ENCODE peak calls at places on chromosomes 7 and 10, in seven cellular contexts. Z, R, W, I, O, X and U are unnamed samples.
A peak's percentile ranks its signal among the peaks of the same experiment; 100 is the strongest.

GRCh38 chr7:122752583-122752982 is 49.9 kb upstream of the RNF148 start:
- DNase-seq in R (no peak), X (no peak), Z (no peak), O (no peak), W (no peak), I (no peak), U (no peak)

GRCh38 chr10:93512565-93512964 is 16.2 kb downstream of the CEP55 start:
- DNase-seq in O (peak; percentile 38), I (no peak), W (no peak), X (no peak), R (peak; percentile 72), Z (no peak), U (no peak)

GRCh38 chr7:13839063-13839462 is 150.4 kb downstream of the ETV1 start:
- DNase-seq in R (no peak), W (no peak), X (no peak), I (no peak), O (no peak), Z (no peak), U (no peak)

GRCh38 chr10:47409171-47409865 is 25.2 kb upstream of the ZNF488 start:
- DNase-seq in W (no peak), R (no peak), X (no peak), I (no peak), O (no peak), Z (no peak), U (no peak)

GRCh38 chr10:63697956-63698814 is 177.0 kb downstream of the REEP3 start:
- DNase-seq in I (no peak), Z (no peak), O (no peak), W (no peak), R (no peak), X (no peak), U (no peak)

GRCh38 chr7:82417898-82418297 is 25.7 kb downstream of the CACNA2D1 start:
- DNase-seq in X (no peak), O (no peak), W (no peak), R (no peak), Z (no peak), I (no peak), U (no peak)

GRCh38 chr10:133089461-133089800 is 1.7 kb downstream of the ADGRA1 start:
- DNase-seq in O (no peak), W (no peak), R (no peak), I (no peak), X (no peak), Z (no peak), U (no peak)

GRCh38 chr10:2782265-2782664 is 285.1 kb upstream of the PFKP start:
- DNase-seq in X (no peak), Z (no peak), R (no peak), O (no peak), I (no peak), W (no peak), U (no peak)

GRCh38 chr10:97226398-97226797 is 40.6 kb upstream of the SLIT1 start:
- DNase-seq in W (no peak), I (no peak), Z (no peak), O (no peak), X (no peak), R (no peak), U (no peak)

GRCh38 chr7:158369290-158369689 is 218.3 kb downstream of the PTPRN2 start:
- DNase-seq in O (no peak), W (no peak), R (no peak), Z (no peak), I (peak; percentile 4), X (no peak), U (no peak)

GRCh38 chr10:4061441-4061951 is 276.5 kb upstream of the KLF6 start:
- DNase-seq in R (peak; percentile 14), O (no peak), W (no peak), I (no peak), Z (peak; percentile 59), X (no peak), U (no peak)

GRCh38 chr10:115826391-115826790 is 446.6 kb downstream of the GFRA1 start:
- DNase-seq in W (no peak), X (no peak), O (no peak), R (peak; percentile 61), Z (no peak), I (no peak), U (no peak)

GRCh38 chr7:143205560-143206293 is 16.1 kb upstream of the TAS2R40 start:
- DNase-seq in W (peak; percentile 40), X (peak; percentile 14), Z (no peak), O (no peak), R (peak; percentile 9), I (peak; percentile 65), U (no peak)

GRCh38 chr10:96720422-96721206 is at the start of gene PIK3AP1:
- DNase-seq in Z (peak; percentile 54), I (peak; percentile 76), O (no peak), W (peak; percentile 52), X (peak; percentile 67), R (no peak), U (peak; percentile 22)

GRCh38 chr7:131471605-131472004 is 84.8 kb downstream of the PODXL start:
- DNase-seq in O (no peak), R (no peak), X (no peak), Z (no peak), I (no peak), W (no peak), U (no peak)

GRCh38 chr7:106652092-106652491 is 8.9 kb downstream of the CCDC71L start:
- DNase-seq in R (no peak), Z (no peak), X (no peak), I (no peak), O (no peak), W (no peak), U (no peak)

GRCh38 chr10:43574906-43575305 is 490 bp upstream of the ZNF239 start:
- DNase-seq in X (no peak), O (no peak), R (no peak), Z (no peak), I (no peak), W (no peak), U (no peak)

GRCh38 chr10:122617476-122618270 is 57.1 kb downstream of the DMBT1 start:
- DNase-seq in O (no peak), W (no peak), X (no peak), R (no peak), Z (no peak), I (no peak), U (no peak)

GRCh38 chr7:151010307-151011096 is 13.8 kb downstream of the ATG9B start:
- DNase-seq in Z (no peak), I (no peak), W (no peak), R (peak; percentile 32), X (no peak), O (no peak), U (no peak)

GRCh38 chr7:124566576-124566975 is 199.0 kb downstream of the GPR37 start:
- DNase-seq in X (peak; percentile 19), I (no peak), R (peak; percentile 43), Z (no peak), W (no peak), O (no peak), U (no peak)

GRCh38 chr7:96481831-96482230 is 159.9 kb upstream of the SLC25A13 start:
- DNase-seq in R (no peak), W (no peak), Z (no peak), I (no peak), X (no peak), O (no peak), U (no peak)

GRCh38 chr7:151046603-151047573 is 1.4 kb upstream of the ASIC3 start:
- DNase-seq in R (peak; percentile 74), O (no peak), W (peak; percentile 35), X (no peak), Z (peak; percentile 45), I (no peak), U (no peak)

GRCh38 chr10:50619171-50619570 is 4.6 kb downstream of the SGMS1 start:
- DNase-seq in W (no peak), Z (no peak), R (no peak), X (no peak), I (no peak), O (no peak), U (no peak)

GRCh38 chr7:87147500-87147899 is 4.8 kb upstream of the DMTF1 start:
- DNase-seq in O (no peak), Z (no peak), I (no peak), X (no peak), W (no peak), R (no peak), U (no peak)

GRCh38 chr10:124547651-124548168 is 86.1 kb downstream of the LHPP start:
- DNase-seq in I (no peak), Z (no peak), W (no peak), O (no peak), R (no peak), X (no peak), U (no peak)

GRCh38 chr7:112995091-112995824 is 91.4 kb downstream of the GPR85 start:
- DNase-seq in W (no peak), X (no peak), R (peak; percentile 92), Z (no peak), I (no peak), O (no peak), U (no peak)

GRCh38 chr7:111229951-111230350 is 139.0 kb downstream of the LRRN3 start:
- DNase-seq in O (no peak), R (peak; percentile 53), Z (no peak), I (no peak), W (no peak), X (no peak), U (no peak)

GRCh38 chr7:142153400-142153799 is 41.9 kb downstream of the MGAM2 start:
- DNase-seq in W (no peak), O (no peak), X (peak; percentile 16), I (no peak), Z (no peak), R (peak; percentile 11), U (no peak)
- TF ChIP-seq CTCF in W (no peak), O (no peak), X (peak; percentile 23), I (no peak), Z (no peak), R (no peak), U (no peak)

GRCh38 chr10:33914746-33915145 is 580.3 kb upstream of the NRP1 start:
- DNase-seq in X (no peak), R (no peak), W (no peak), I (no peak), Z (no peak), O (no peak), U (no peak)
- H3K27ac ChIP-seq in X (no peak overlapping the region), R (no peak overlapping the region), W (no peak overlapping the region), I (no peak overlapping the region), Z (no peak overlapping the region), O (no peak overlapping the region), U (no peak overlapping the region)

GRCh38 chr7:42868456-42868855 is 43.4 kb downstream of the C7orf25 start:
- DNase-seq in O (no peak), R (peak; percentile 55), Z (no peak), W (no peak), I (no peak), X (no peak), U (no peak)
- H3K9me3 ChIP-seq in O (no peaks in the 10 kb centered on the region), R (no peaks in the 10 kb centered on the region), Z (peaks cover under 1% of the 10 kb centered on the region), W (no peaks in the 10 kb centered on the region), I (no peaks in the 10 kb centered on the region), X (no peaks in the 10 kb centered on the region), U (peaks cover 14% of the 10 kb centered on the region)

GRCh38 chr7:3301831-3302618 is 973 bp downstream of the SDK1 start:
- DNase-seq in O (no peak), Z (no peak), I (no peak), X (no peak), R (peak; percentile 29), W (no peak), U (peak; percentile 6)
- TF ChIP-seq CTCF in O (peak; percentile 46), Z (no peak), I (no peak), X (peak; percentile 39), R (peak; percentile 25), W (no peak), U (no peak)

DNA sequence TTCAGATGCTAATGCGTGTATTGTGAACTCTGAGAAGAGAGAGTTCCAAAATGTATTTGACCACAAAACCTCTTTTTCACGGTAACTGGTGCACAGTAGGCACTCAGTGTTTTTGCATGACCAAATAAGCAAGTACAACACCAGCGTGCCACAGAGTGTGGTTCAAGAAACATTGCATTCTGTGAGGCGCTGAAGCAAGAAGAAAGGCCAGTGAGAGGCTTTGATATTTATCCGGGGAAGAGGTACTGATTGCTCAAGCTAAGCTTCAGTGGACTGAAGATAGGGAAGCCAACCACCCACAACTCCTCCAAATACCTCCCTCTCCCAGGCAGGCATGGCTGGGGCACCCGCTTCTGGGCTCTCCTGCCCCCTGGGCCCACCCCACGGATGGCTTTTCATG is 611.2 kb downstream of the SDK1 start:
- DNase-seq in X (no peak), O (no peak), W (no peak), R (peak; percentile 11), Z (no peak), I (no peak), U (no peak)
- H3K27ac ChIP-seq in X (no peak overlapping the region), O (no peak overlapping the region), W (no peak overlapping the region), R (no peak overlapping the region), Z (no peak overlapping the region), I (no peak overlapping the region), U (no peak overlapping the region)